ENCODE peak calls at places on chromosomes 5 and 9, in eight cellular contexts. One of them, this sample, is unnamed. For H3K4me1 and H3K9me3, the result is how much of the 10 kb centered on the place peaks cover.

GRCh38 chr9:112174223-112174964 is 703 bp downstream of the SUSD1 start:
- DNase-seq in heart left ventricle: peak
- DNase-seq in tibial artery: peak
- DNase-seq in transverse colon: peak
- DNase-seq in IMR-90: peak
- DNase-seq in OCI-LY7: no peak
- DNase-seq in psoas muscle: peak
- DNase-seq in ovary: no peak
- DNase-seq in this sample: peak

GRCh38 chr9:5447337-5447736 is 3.0 kb upstream of the CD274 start:
- DNase-seq in psoas muscle: no peak
- DNase-seq in IMR-90: no peak
- DNase-seq in OCI-LY7: no peak
- DNase-seq in ovary: no peak
- DNase-seq in tibial artery: no peak
- DNase-seq in heart left ventricle: no peak
- DNase-seq in transverse colon: no peak
- DNase-seq in this sample: no peak

GRCh38 chr5:69271376-69271775 is 36.7 kb downstream of the CDK7 start:
- DNase-seq in transverse colon: peak
- DNase-seq in OCI-LY7: no peak
- DNase-seq in IMR-90: peak
- DNase-seq in heart left ventricle: peak
- DNase-seq in tibial artery: no peak
- DNase-seq in ovary: no peak
- DNase-seq in psoas muscle: no peak
- DNase-seq in this sample: no peak

GRCh38 chr9:89926691-89927220 is 321.9 kb downstream of the GADD45G start:
- DNase-seq in IMR-90: no peak
- DNase-seq in heart left ventricle: no peak
- DNase-seq in OCI-LY7: no peak
- DNase-seq in psoas muscle: no peak
- DNase-seq in transverse colon: no peak
- DNase-seq in tibial artery: no peak
- DNase-seq in ovary: no peak
- DNase-seq in this sample: no peak

GRCh38 chr5:4905674-4906528 is 234.2 kb upstream of the ADAMTS16 start:
- DNase-seq in tibial artery: peak
- DNase-seq in ovary: peak
- DNase-seq in heart left ventricle: no peak
- DNase-seq in IMR-90: no peak
- DNase-seq in psoas muscle: peak
- DNase-seq in transverse colon: peak
- DNase-seq in OCI-LY7: no peak
- DNase-seq in this sample: peak

GRCh38 chr9:108855529-108855886 is 278 bp downstream of the ACTL7B start:
- DNase-seq in OCI-LY7: no peak
- DNase-seq in transverse colon: no peak
- DNase-seq in ovary: no peak
- DNase-seq in psoas muscle: no peak
- DNase-seq in heart left ventricle: no peak
- DNase-seq in tibial artery: no peak
- DNase-seq in IMR-90: no peak
- DNase-seq in this sample: no peak

GRCh38 chr5:146027746-146028145 is 77.6 kb downstream of the PLAC8L1 start:
- DNase-seq in OCI-LY7: no peak
- DNase-seq in heart left ventricle: no peak
- DNase-seq in tibial artery: no peak
- DNase-seq in transverse colon: peak
- DNase-seq in IMR-90: no peak
- DNase-seq in psoas muscle: no peak
- DNase-seq in ovary: no peak
- DNase-seq in this sample: peak

GRCh38 chr5:36152324-36153298 is 700 bp downstream of the SKP2 start:
- DNase-seq in heart left ventricle: no peak
- DNase-seq in tibial artery: no peak
- DNase-seq in ovary: no peak
- DNase-seq in OCI-LY7: peak
- DNase-seq in psoas muscle: no peak
- DNase-seq in transverse colon: no peak
- DNase-seq in IMR-90: peak
- DNase-seq in this sample: peak

GRCh38 chr9:14103115-14103514 is 210.8 kb downstream of the NFIB start:
- DNase-seq in tibial artery: no peak
- DNase-seq in OCI-LY7: no peak
- DNase-seq in transverse colon: no peak
- DNase-seq in IMR-90: peak
- DNase-seq in ovary: no peak
- DNase-seq in psoas muscle: no peak
- DNase-seq in heart left ventricle: no peak
- DNase-seq in this sample: no peak

GRCh38 chr5:3382782-3383181 is 212.8 kb upstream of the IRX1 start:
- DNase-seq in tibial artery: no peak
- DNase-seq in psoas muscle: no peak
- DNase-seq in IMR-90: no peak
- DNase-seq in OCI-LY7: no peak
- DNase-seq in transverse colon: no peak
- DNase-seq in heart left ventricle: no peak
- DNase-seq in ovary: no peak
- DNase-seq in this sample: no peak

GRCh38 chr5:106843812-106844416 is 826.8 kb downstream of the EFNA5 start:
- DNase-seq in heart left ventricle: no peak
- DNase-seq in transverse colon: no peak
- DNase-seq in ovary: no peak
- DNase-seq in tibial artery: no peak
- DNase-seq in IMR-90: no peak
- DNase-seq in psoas muscle: no peak
- DNase-seq in OCI-LY7: peak
- DNase-seq in this sample: no peak

DNA sequence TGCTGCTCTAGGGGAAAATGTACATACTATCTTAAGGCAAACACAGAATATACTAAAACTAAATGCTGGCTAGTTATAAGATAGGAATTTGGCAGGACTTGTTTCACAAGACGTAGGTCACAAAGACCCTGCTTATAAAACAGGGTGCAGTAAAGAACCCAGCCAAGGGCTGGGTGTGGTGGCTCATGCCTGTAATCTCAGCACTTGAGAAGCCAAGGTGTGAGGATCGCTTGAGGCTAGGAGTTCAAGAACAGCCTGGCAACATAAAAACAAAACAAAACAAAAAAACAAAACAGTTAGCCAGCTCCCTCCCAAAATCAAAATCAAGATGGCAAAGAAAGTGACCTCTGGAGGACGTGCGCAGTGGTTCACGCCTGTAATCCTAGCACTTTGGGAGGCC is 49.5 kb upstream of the DENND4C start:
- DNase-seq in ovary: no peak
- DNase-seq in OCI-LY7: no peak
- DNase-seq in psoas muscle: no peak
- DNase-seq in IMR-90: no peak
- DNase-seq in transverse colon: peak
- DNase-seq in tibial artery: peak
- DNase-seq in heart left ventricle: no peak
- DNase-seq in this sample: no peak
- H3K4me1 ChIP-seq in ovary: under half
- H3K4me1 ChIP-seq in OCI-LY7: under half
- H3K4me1 ChIP-seq in psoas muscle: under half
- H3K4me1 ChIP-seq in IMR-90: under half
- H3K4me1 ChIP-seq in transverse colon: half or more
- H3K4me1 ChIP-seq in tibial artery: under half
- H3K4me1 ChIP-seq in heart left ventricle: under half
- H3K4me1 ChIP-seq in this sample: under half

GRCh38 chr5:141338538-141339306 is at the start of gene PCDHGA2:
- DNase-seq in IMR-90: peak
- DNase-seq in ovary: peak
- DNase-seq in OCI-LY7: peak
- DNase-seq in tibial artery: no peak
- DNase-seq in psoas muscle: no peak
- DNase-seq in transverse colon: no peak
- DNase-seq in heart left ventricle: no peak
- DNase-seq in this sample: no peak

GRCh38 chr5:141342773-141343172 is 856 bp upstream of the PCDHGA3 start:
- DNase-seq in IMR-90: no peak
- DNase-seq in ovary: no peak
- DNase-seq in psoas muscle: no peak
- DNase-seq in heart left ventricle: no peak
- DNase-seq in tibial artery: no peak
- DNase-seq in OCI-LY7: no peak
- DNase-seq in transverse colon: no peak
- DNase-seq in this sample: no peak

GRCh38 chr5:141343242-141343952 is at the start of gene PCDHGA3:
- DNase-seq in ovary: no peak
- DNase-seq in heart left ventricle: no peak
- DNase-seq in IMR-90: peak
- DNase-seq in psoas muscle: no peak
- DNase-seq in tibial artery: no peak
- DNase-seq in OCI-LY7: peak
- DNase-seq in transverse colon: no peak
- DNase-seq in this sample: no peak

GRCh38 chr5:141345327-141345726 is 1.7 kb downstream of the PCDHGA3 start:
- DNase-seq in IMR-90: no peak
- DNase-seq in psoas muscle: no peak
- DNase-seq in heart left ventricle: no peak
- DNase-seq in tibial artery: no peak
- DNase-seq in transverse colon: no peak
- DNase-seq in OCI-LY7: no peak
- DNase-seq in ovary: no peak
- DNase-seq in this sample: no peak

GRCh38 chr5:141343953-141344463 is 379 bp downstream of the PCDHGA3 start:
- DNase-seq in ovary: no peak
- DNase-seq in IMR-90: no peak
- DNase-seq in tibial artery: no peak
- DNase-seq in heart left ventricle: no peak
- DNase-seq in transverse colon: no peak
- DNase-seq in psoas muscle: no peak
- DNase-seq in OCI-LY7: no peak
- DNase-seq in this sample: no peak
- H3K9me3 ChIP-seq in ovary: under half
- H3K9me3 ChIP-seq in IMR-90: under half
- H3K9me3 ChIP-seq in tibial artery: under half
- H3K9me3 ChIP-seq in heart left ventricle: under half
- H3K9me3 ChIP-seq in transverse colon: under half
- H3K9me3 ChIP-seq in psoas muscle: under half
- H3K9me3 ChIP-seq in OCI-LY7: under half
- H3K9me3 ChIP-seq in this sample: half or more

GRCh38 chr9:27090716-27091115 is 18.3 kb upstream of the TEK start:
- DNase-seq in heart left ventricle: no peak
- DNase-seq in transverse colon: no peak
- DNase-seq in tibial artery: no peak
- DNase-seq in IMR-90: no peak
- DNase-seq in ovary: no peak
- DNase-seq in OCI-LY7: no peak
- DNase-seq in psoas muscle: no peak
- DNase-seq in this sample: no peak

GRCh38 chr9:27086818-27087680 is 22.0 kb upstream of the TEK start:
- DNase-seq in ovary: no peak
- DNase-seq in OCI-LY7: no peak
- DNase-seq in psoas muscle: no peak
- DNase-seq in tibial artery: no peak
- DNase-seq in transverse colon: no peak
- DNase-seq in heart left ventricle: no peak
- DNase-seq in IMR-90: peak
- DNase-seq in this sample: no peak

GRCh38 chr9:27090231-27090630 is 18.8 kb upstream of the TEK start:
- DNase-seq in IMR-90: no peak
- DNase-seq in heart left ventricle: no peak
- DNase-seq in psoas muscle: no peak
- DNase-seq in tibial artery: no peak
- DNase-seq in OCI-LY7: no peak
- DNase-seq in ovary: no peak
- DNase-seq in transverse colon: no peak
- DNase-seq in this sample: no peak

GRCh38 chr9:27089706-27090105 is 19.3 kb upstream of the TEK start:
- DNase-seq in psoas muscle: no peak
- DNase-seq in transverse colon: no peak
- DNase-seq in IMR-90: no peak
- DNase-seq in ovary: no peak
- DNase-seq in OCI-LY7: no peak
- DNase-seq in heart left ventricle: no peak
- DNase-seq in tibial artery: no peak
- DNase-seq in this sample: no peak

DNA sequence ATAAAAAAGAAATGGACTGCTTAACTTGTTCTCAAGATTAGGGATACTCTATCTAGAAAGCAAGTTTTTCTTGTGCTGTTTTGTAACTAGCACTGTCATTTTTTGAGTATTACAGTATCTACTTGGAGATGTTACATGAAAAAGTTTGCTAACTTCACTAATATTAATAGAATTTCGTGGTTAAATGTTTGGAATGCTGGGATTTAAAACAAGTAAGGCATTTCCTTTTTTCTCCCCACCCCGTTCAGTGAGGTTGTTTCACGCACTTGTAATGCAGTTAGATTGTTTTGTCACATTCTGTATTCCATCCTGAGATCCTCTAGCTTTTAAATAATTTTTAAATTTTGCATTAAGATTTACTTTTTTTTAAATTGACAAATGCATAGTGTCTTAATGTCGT is 20.0 kb upstream of the TEK start:
- DNase-seq in tibial artery: no peak
- DNase-seq in IMR-90: peak
- DNase-seq in psoas muscle: no peak
- DNase-seq in transverse colon: no peak
- DNase-seq in OCI-LY7: no peak
- DNase-seq in heart left ventricle: no peak
- DNase-seq in ovary: no peak
- DNase-seq in this sample: no peak
- H3K4me3 ChIP-seq in tibial artery: no peak
- H3K4me3 ChIP-seq in IMR-90: no peak
- H3K4me3 ChIP-seq in psoas muscle: no peak
- H3K4me3 ChIP-seq in transverse colon: no peak
- H3K4me3 ChIP-seq in OCI-LY7: no peak
- H3K4me3 ChIP-seq in heart left ventricle: no peak
- H3K4me3 ChIP-seq in ovary: no peak
- H3K4me3 ChIP-seq in this sample: no peak

GRCh38 chr9:133976888-133977287 is 15.2 kb downstream of the VAV2 start:
- DNase-seq in ovary: peak
- DNase-seq in heart left ventricle: no peak
- DNase-seq in tibial artery: no peak
- DNase-seq in transverse colon: no peak
- DNase-seq in psoas muscle: peak
- DNase-seq in OCI-LY7: no peak
- DNase-seq in IMR-90: no peak
- DNase-seq in this sample: peak

GRCh38 chr9:133977421-133978201 is 14.5 kb downstream of the VAV2 start:
- DNase-seq in transverse colon: no peak
- DNase-seq in heart left ventricle: no peak
- DNase-seq in ovary: peak
- DNase-seq in tibial artery: peak
- DNase-seq in IMR-90: no peak
- DNase-seq in psoas muscle: peak
- DNase-seq in OCI-LY7: no peak
- DNase-seq in this sample: peak

GRCh38 chr9:133979124-133979920 is 12.8 kb downstream of the VAV2 start:
- DNase-seq in ovary: no peak
- DNase-seq in IMR-90: peak
- DNase-seq in psoas muscle: peak
- DNase-seq in OCI-LY7: peak
- DNase-seq in tibial artery: no peak
- DNase-seq in heart left ventricle: peak
- DNase-seq in transverse colon: no peak
- DNase-seq in this sample: peak

GRCh38 chr9:133979921-133980863 is 11.9 kb downstream of the VAV2 start:
- DNase-seq in psoas muscle: peak
- DNase-seq in transverse colon: no peak
- DNase-seq in heart left ventricle: no peak
- DNase-seq in IMR-90: no peak
- DNase-seq in ovary: peak
- DNase-seq in OCI-LY7: peak
- DNase-seq in tibial artery: no peak
- DNase-seq in this sample: no peak

GRCh38 chr9:133978226-133979123 is 13.6 kb downstream of the VAV2 start:
- DNase-seq in transverse colon: no peak
- DNase-seq in IMR-90: no peak
- DNase-seq in tibial artery: no peak
- DNase-seq in psoas muscle: peak
- DNase-seq in ovary: no peak
- DNase-seq in OCI-LY7: no peak
- DNase-seq in heart left ventricle: no peak
- DNase-seq in this sample: no peak
- H3K4me1 ChIP-seq in transverse colon: under half
- H3K4me1 ChIP-seq in IMR-90: under half
- H3K4me1 ChIP-seq in tibial artery: under half
- H3K4me1 ChIP-seq in psoas muscle: under half
- H3K4me1 ChIP-seq in ovary: under half
- H3K4me1 ChIP-seq in OCI-LY7: half or more
- H3K4me1 ChIP-seq in heart left ventricle: under half
- H3K4me1 ChIP-seq in this sample: under half

This sample was measured in mucosa of descending colon.